ENCODE peak calls at places on chromosomes 12 and 14, in four cellular contexts. F is NB4, N is progenitor cell of endocrine pancreas, J is islet precursor cell. W is an unnamed sample.

GRCh38 chr12:6698352-6699046 is 2.1 kb downstream of the PIANP start:
- DNase-seq in F (no peak), N (no peak), J (no peak), W (no peak)

GRCh38 chr12:65335021-65335714 is 56.7 kb downstream of the MSRB3 start:
- DNase-seq in F (peak), N (no peak), J (peak), W (no peak)

GRCh38 chr12:120079352-120080042 is 37.1 kb downstream of the RAB35 start:
- DNase-seq in F (no peak), N (no peak), J (no peak), W (no peak)

GRCh38 chr12:40832668-40833067 is 140.4 kb downstream of the CNTN1 start:
- DNase-seq in F (no peak), N (no peak), J (peak), W (no peak)

GRCh38 chr14:73173092-73173735 is 36.9 kb downstream of the PSEN1 start:
- DNase-seq in F (peak), N (no peak), J (no peak), W (peak)

GRCh38 chr14:94716976-94717375 is 52.9 kb downstream of the GSC start:
- DNase-seq in F (no peak), N (no peak), J (no peak), W (no peak)

GRCh38 chr12:39622306-39622705 is 2.7 kb upstream of the ABCD2 start:
- DNase-seq in F (no peak), N (no peak), J (no peak), W (no peak)

GRCh38 chr12:112303004-112303403 is 79.2 kb downstream of the HECTD4 start:
- DNase-seq in F (no peak), N (no peak), J (peak), W (no peak)

GRCh38 chr14:105393151-105393550 is 5.2 kb upstream of the TEX22 start:
- DNase-seq in F (no peak), N (no peak), J (no peak), W (no peak)

GRCh38 chr12:132145334-132145733 is 1.1 kb downstream of the NOC4L start:
- DNase-seq in F (no peak), N (no peak), J (peak), W (no peak)

GRCh38 chr14:94019329-94019728 is 6.8 kb upstream of the OTUB2 start:
- DNase-seq in F (no peak), N (no peak), J (no peak), W (no peak)

GRCh38 chr12:47902131-47902639 is 2.6 kb downstream of the VDR start:
- DNase-seq in F (no peak), N (no peak), J (no peak), W (no peak)

GRCh38 chr12:109387425-109388166 is 39.9 kb downstream of the MYO1H start:
- DNase-seq in F (peak), N (no peak), J (no peak), W (peak)

GRCh38 chr14:93984070-93984469 is 7.7 kb upstream of the ASB2 start:
- DNase-seq in F (no peak), N (no peak), J (no peak), W (no peak)

GRCh38 chr12:80690090-80690489 is 17.3 kb upstream of the MYF6 start:
- DNase-seq in F (no peak), N (no peak), J (no peak), W (no peak)

GRCh38 chr12:12224240-12224940 is 42.5 kb downstream of the LRP6 start:
- DNase-seq in F (no peak), N (no peak), J (no peak), W (no peak)

GRCh38 chr12:45227668-45228067 is 11.8 kb downstream of the ANO6 start:
- DNase-seq in F (no peak), N (no peak), J (no peak), W (no peak)

GRCh38 chr14:87944987-87945604 is 47.9 kb downstream of the GALC start:
- DNase-seq in F (peak), N (no peak), J (no peak), W (peak)

GRCh38 chr14:61602733-61603077 is 92.6 kb upstream of the HIF1A start:
- DNase-seq in F (peak), N (no peak), J (peak), W (no peak)

GRCh38 chr14:89041245-89041585 is 216.8 kb downstream of the TTC8 start:
- DNase-seq in F (no peak), N (no peak), J (no peak), W (no peak)

GRCh38 chr12:2250797-2251196 is 198.0 kb downstream of the CACNA1C start:
- DNase-seq in F (no peak), N (no peak), J (no peak), W (no peak)

GRCh38 chr14:100780646-100781355 is 45.1 kb upstream of the MEG3 start:
- DNase-seq in F (no peak), N (no peak), J (peak), W (no peak)

GRCh38 chr12:124577986-124578385 is 10.6 kb upstream of the NCOR2 start:
- DNase-seq in F (no peak), N (no peak), J (no peak), W (no peak)

GRCh38 chr14:21978184-21978998 is 304.8 kb upstream of the OR4E1 start:
- DNase-seq in F (peak), N (peak), J (peak), W (peak)

GRCh38 chr12:13195848-13196301 is 651 bp upstream of the EMP1 start:
- DNase-seq in F (no peak), N (no peak), J (no peak), W (no peak)

GRCh38 chr12:45357547-45358417 is 141.9 kb downstream of the ANO6 start:
- DNase-seq in F (no peak), N (no peak), J (no peak), W (no peak)

W was measured in MV-4-11.